ENCODE peak calls at places on chromosomes 3 and 15, in eight cellular contexts. D, M, R, W, N, X, K and T are unnamed samples.

GRCh38 chr3:108879915-108880314 is 57.3 kb downstream of the TRAT1 start:
- DNase-seq in D (no peak), M (no peak), R (no peak), W (no peak), N (no peak), X (peak), K (no peak), T (no peak)

GRCh38 chr3:126394179-126394976 is at the start of gene CFAP100:
- DNase-seq in D (no peak), M (no peak), R (peak), W (no peak), N (no peak), X (no peak), K (no peak), T (no peak)

GRCh38 chr3:126308394-126309125 is 48.6 kb downstream of the KLF15 start:
- DNase-seq in D (no peak), M (peak), R (no peak), W (no peak), N (no peak), X (no peak), K (no peak), T (no peak)

GRCh38 chr3:108552267-108553159 is 36.7 kb downstream of the CIP2A start:
- DNase-seq in D (no peak), M (no peak), R (no peak), W (no peak), N (no peak), X (peak), K (peak), T (no peak)

GRCh38 chr15:91548588-91548987 is 304.9 kb upstream of the SLCO3A1 start:
- DNase-seq in D (no peak), M (no peak), R (no peak), W (no peak), N (peak), X (no peak), K (no peak), T (no peak)

GRCh38 chr3:45689787-45690145 is 570 bp downstream of the SACM1L start:
- DNase-seq in D (no peak), M (no peak), R (no peak), W (no peak), N (no peak), X (no peak), K (peak), T (no peak)

GRCh38 chr3:120348065-120348980 is 831 bp downstream of the LRRC58 start:
- DNase-seq in D (no peak), M (no peak), R (no peak), W (no peak), N (peak), X (peak), K (no peak), T (peak)

GRCh38 chr3:137770821-137771399 is 6.8 kb downstream of the SOX14 start:
- DNase-seq in D (no peak), M (no peak), R (no peak), W (no peak), N (no peak), X (no peak), K (no peak), T (no peak)

GRCh38 chr3:125129512-125129962 is 73.7 kb upstream of the HEG1 start:
- DNase-seq in D (peak), M (peak), R (peak), W (no peak), N (peak), X (peak), K (peak), T (peak)

GRCh38 chr3:30658328-30659052 is 52.1 kb downstream of the TGFBR2 start:
- DNase-seq in D (no peak), M (no peak), R (no peak), W (peak), N (peak), X (no peak), K (peak), T (peak)

GRCh38 chr3:139132976-139133375 is 88.3 kb upstream of the PRR23C start:
- DNase-seq in D (no peak), M (no peak), R (no peak), W (no peak), N (no peak), X (no peak), K (no peak), T (no peak)

GRCh38 chr3:146387566-146387965 is 81.8 kb downstream of the PLSCR2 start:
- DNase-seq in D (no peak), M (no peak), R (no peak), W (no peak), N (no peak), X (no peak), K (no peak), T (peak)

GRCh38 chr3:147410126-147410517 is 957 bp downstream of the ZIC1 start:
- DNase-seq in D (no peak), M (no peak), R (no peak), W (no peak), N (no peak), X (no peak), K (no peak), T (no peak)

GRCh38 chr15:81336568-81336967 is 12.6 kb upstream of the STARD5 start:
- DNase-seq in D (no peak), M (no peak), R (no peak), W (no peak), N (peak), X (peak), K (peak), T (peak)

GRCh38 chr3:189572249-189572648 is 58.9 kb upstream of the TP63 start:
- DNase-seq in D (no peak), M (no peak), R (no peak), W (no peak), N (no peak), X (peak), K (no peak), T (no peak)

GRCh38 chr15:49847436-49847835 is 226.6 kb downstream of the DTWD1 start:
- DNase-seq in D (no peak), M (no peak), R (no peak), W (no peak), N (no peak), X (no peak), K (no peak), T (no peak)